ENCODE peak calls at places on chromosome 14, in eight cellular contexts. F, A, B, H, P, Z, E and V are unnamed samples.

GRCh38 chr14:64700894-64701293 is 3.3 kb upstream of the PLEKHG3 start:
- DNase-seq in A (no peak), P (no peak), Z (no peak), B (no peak), H (no peak), E (no peak), F (no peak), V (no peak)

GRCh38 chr14:51277753-51278415 is 37.8 kb downstream of the TMX1 start:
- DNase-seq in Z (no peak), A (no peak), F (no peak), P (no peak), B (no peak), E (no peak), H (no peak), V (peak)

GRCh38 chr14:22824711-22825359 is 4.9 kb upstream of the MRPL52 start:
- DNase-seq in E (no peak), Z (peak), F (peak), H (peak), P (peak), A (no peak), B (peak), V (no peak)

GRCh38 chr14:96086574-96087077 is 47.5 kb downstream of the C14orf132 start:
- DNase-seq in H (peak), B (peak), Z (no peak), E (no peak), P (peak), F (peak), A (no peak), V (no peak)

GRCh38 chr14:69687963-69688649 is 76.7 kb downstream of the SUSD6 start:
- DNase-seq in F (no peak), E (no peak), P (no peak), Z (no peak), B (no peak), A (no peak), H (no peak), V (no peak)

GRCh38 chr14:28765907-28766504 is 581 bp upstream of the FOXG1 start:
- DNase-seq in B (no peak), A (no peak), Z (no peak), E (no peak), F (no peak), H (no peak), P (no peak), V (no peak)

GRCh38 chr14:68333265-68333664 is 459.6 kb downstream of the ZFP36L1 start:
- DNase-seq in Z (no peak), E (no peak), A (no peak), F (no peak), H (no peak), P (no peak), B (no peak), V (no peak)

GRCh38 chr14:68608235-68608962 is 184.5 kb downstream of the ZFP36L1 start:
- DNase-seq in P (no peak), Z (no peak), F (no peak), E (no peak), A (no peak), H (no peak), B (no peak), V (no peak)

GRCh38 chr14:32381869-32382268 is 52.8 kb downstream of the AKAP6 start:
- DNase-seq in Z (no peak), B (no peak), A (no peak), P (no peak), H (no peak), F (no peak), E (no peak), V (no peak)

GRCh38 chr14:63383776-63384367 is 65.1 kb upstream of the GPHB5 start:
- DNase-seq in E (peak), F (no peak), B (no peak), H (no peak), Z (no peak), A (no peak), P (no peak), V (no peak)

GRCh38 chr14:75411194-75411552 is 16.6 kb upstream of the JDP2 start:
- DNase-seq in B (no peak), H (no peak), F (no peak), Z (no peak), E (no peak), P (no peak), A (no peak), V (no peak)

GRCh38 chr14:55366271-55366670 is 45.4 kb downstream of the ATG14 start:
- DNase-seq in P (peak), F (no peak), H (peak), B (peak), A (no peak), E (no peak), Z (no peak), V (no peak)

GRCh38 chr14:95156765-95157194 is 549 bp downstream of the DICER1 start:
- DNase-seq in H (peak), Z (peak), P (no peak), B (peak), A (peak), E (no peak), F (peak), V (peak)

GRCh38 chr14:77908847-77909246 is 108.9 kb downstream of the ADCK1 start:
- DNase-seq in B (no peak), E (no peak), Z (no peak), A (no peak), F (no peak), P (no peak), H (no peak), V (no peak)

DNA sequence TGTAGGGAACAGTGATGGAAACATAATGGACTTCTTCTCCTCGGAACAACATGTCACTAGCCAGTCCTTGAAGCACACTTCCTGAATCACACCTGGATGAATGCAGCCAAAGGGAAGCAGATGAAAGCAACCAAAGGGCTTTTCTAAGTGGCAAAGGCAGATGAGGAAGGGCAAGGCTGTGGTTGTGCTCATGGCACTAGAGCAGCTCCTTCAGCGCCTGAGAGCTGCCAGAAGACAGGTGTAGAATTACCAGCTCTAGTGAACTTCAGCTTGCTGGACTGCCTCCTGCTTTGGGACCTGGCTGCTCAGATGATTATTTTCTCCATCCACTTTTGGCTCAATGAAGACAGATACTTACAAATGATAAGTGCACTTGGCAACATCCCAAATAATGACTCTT is 1372.1 kb upstream of the SEL1L start:
- DNase-seq in P (no peak), Z (no peak), B (no peak), F (no peak), H (no peak), A (no peak), E (no peak), V (no peak)
- TF ChIP-seq CTCF in P (no peak), Z (no peak), B (no peak), F (no peak), H (no peak), A (no peak), E (no peak), V (no peak)

GRCh38 chr14:73944432-73945158 is 5.3 kb downstream of the FAM161B start:
- DNase-seq in B (no peak), H (no peak), P (no peak), A (no peak), E (no peak), F (no peak), Z (no peak), V (no peak)

GRCh38 chr14:73955674-73956073 is 5.6 kb downstream of the COQ6 start:
- DNase-seq in A (no peak), F (no peak), Z (no peak), H (no peak), P (no peak), B (no peak), E (no peak), V (no peak)

GRCh38 chr14:73953731-73954130 is 3.6 kb downstream of the COQ6 start:
- DNase-seq in Z (no peak), F (no peak), B (no peak), P (no peak), E (no peak), H (no peak), A (no peak), V (no peak)

GRCh38 chr14:73945159-73945670 is 4.7 kb downstream of the FAM161B start:
- DNase-seq in E (no peak), A (no peak), B (no peak), H (no peak), F (no peak), P (no peak), Z (no peak), V (no peak)

GRCh38 chr14:73949752-73950734 is at the start of the genes COQ6 and FAM161B:
- DNase-seq in A (peak), F (peak), H (peak), Z (peak), B (peak), E (peak), P (peak), V (peak)
- TF ChIP-seq CTCF in A (no peak), F (no peak), H (no peak), Z (no peak), B (no peak), E (peak), P (peak), V (peak)

GRCh38 chr14:45426685-45427282 is 173.8 kb upstream of the MIS18BP1 start:
- DNase-seq in A (no peak), B (peak), H (peak), F (no peak), E (peak), Z (peak), P (peak), V (peak)
- TF ChIP-seq CTCF in A (peak), B (peak), H (peak), F (peak), E (peak), Z (peak), P (peak), V (peak)

GRCh38 chr14:104776961-104777807 is 18.4 kb downstream of the AKT1 start:
- DNase-seq in E (no peak), F (no peak), B (no peak), A (no peak), P (no peak), Z (no peak), H (no peak), V (no peak)
- TF ChIP-seq CTCF in E (no peak), F (no peak), B (no peak), A (no peak), P (peak), Z (no peak), H (no peak), V (no peak)

GRCh38 chr14:66395300-66395699 is 90.9 kb upstream of the CCDC196 start:
- DNase-seq in A (no peak), Z (no peak), F (peak), B (no peak), E (no peak), H (peak), P (no peak), V (no peak)
- TF ChIP-seq CTCF in A (no peak), Z (no peak), F (peak), B (no peak), E (no peak), H (no peak), P (no peak), V (no peak)